ENCODE peak calls at places on chromosome 20, in eight cellular contexts. I is endothelial cell of umbilical vein; Q is cardiac muscle cell; Z is breast epithelium; E is CD8-positive, alpha-beta T cell; U is heart left ventricle; X is HepG2; A is fibroblast of lung. P is an unnamed sample. For H3K36me3, the result is how much of the 10 kb centered on the place peaks cover.

GRCh38 chr20:23826541-23827018 is at the start of gene CST2:
- DNase-seq in I (no peak), Q (peak), Z (no peak), E (no peak), U (no peak), X (no peak), A (no peak), P (no peak)

GRCh38 chr20:61803416-61803902 is 262.2 kb downstream of the TAF4 start:
- DNase-seq in I (no peak), Q (no peak), Z (no peak), E (no peak), U (no peak), X (no peak), A (peak), P (no peak)

GRCh38 chr20:64114356-64114971 is 7.1 kb upstream of the NPBWR2 start:
- DNase-seq in I (no peak), Q (no peak), Z (no peak), E (no peak), U (no peak), X (no peak), A (no peak), P (peak)

GRCh38 chr20:8749986-8750385 is 318.9 kb upstream of the PLCB4 start:
- DNase-seq in I (no peak), Q (peak), Z (no peak), E (no peak), U (no peak), X (no peak), A (peak), P (no peak)

GRCh38 chr20:37344506-37345338 is 1.2 kb upstream of the SRC start:
- DNase-seq in I (no peak), Q (no peak), Z (no peak), E (no peak), U (no peak), X (peak), A (no peak), P (peak)

GRCh38 chr20:14193885-14194284 is 143.5 kb downstream of the FLRT3 start:
- DNase-seq in I (no peak), Q (no peak), Z (no peak), E (no peak), U (no peak), X (no peak), A (no peak), P (no peak)

GRCh38 chr20:4897600-4897999 is 103.7 kb downstream of the SLC23A2 start:
- DNase-seq in I (no peak), Q (no peak), Z (no peak), E (no peak), U (no peak), X (no peak), A (no peak), P (no peak)

GRCh38 chr20:50172347-50173013 is 18.1 kb upstream of the CEBPB start:
- DNase-seq in I (peak), Q (peak), Z (peak), E (no peak), U (peak), X (peak), A (peak), P (peak)

GRCh38 chr20:46018611-46019010 is 9.9 kb downstream of the MMP9 start:
- DNase-seq in I (no peak), Q (no peak), Z (no peak), E (no peak), U (no peak), X (no peak), A (no peak), P (no peak)

GRCh38 chr20:49336786-49337185 is 58.9 kb upstream of the ZNFX1 start:
- DNase-seq in I (no peak), Q (no peak), Z (no peak), E (no peak), U (no peak), X (no peak), A (no peak), P (no peak)

GRCh38 chr20:19212524-19213502 is at the start of gene SLC24A3:
- DNase-seq in I (no peak), Q (peak), Z (peak), E (no peak), U (peak), X (peak), A (peak), P (peak)

GRCh38 chr20:44422083-44422482 is 53.6 kb upstream of the TTPAL start:
- DNase-seq in I (no peak), Q (no peak), Z (no peak), E (no peak), U (no peak), X (no peak), A (peak), P (no peak)

GRCh38 chr20:38805502-38805957 is at the start of gene PPP1R16B:
- DNase-seq in I (peak), Q (peak), Z (peak), E (peak), U (peak), X (no peak), A (no peak), P (no peak)

GRCh38 chr20:43959079-43959919 is 44.6 kb downstream of the TOX2 start:
- DNase-seq in I (peak), Q (peak), Z (no peak), E (peak), U (no peak), X (peak), A (peak), P (no peak)

GRCh38 chr20:49372095-49372734 is 94.4 kb upstream of the ZNFX1 start:
- DNase-seq in I (no peak), Q (no peak), Z (peak), E (no peak), U (no peak), X (no peak), A (no peak), P (no peak)

GRCh38 chr20:59831901-59832240 is 101.6 kb downstream of the SYCP2 start:
- DNase-seq in I (no peak), Q (no peak), Z (no peak), E (no peak), U (no peak), X (no peak), A (no peak), P (no peak)

GRCh38 chr20:33373735-33374605 is 27.3 kb downstream of the CDK5RAP1 start:
- DNase-seq in I (peak), Q (peak), Z (peak), E (no peak), U (no peak), X (peak), A (peak), P (no peak)

GRCh38 chr20:3349786-3350185 is 57.7 kb downstream of the DNAAF9 start:
- DNase-seq in I (no peak), Q (peak), Z (no peak), E (no peak), U (no peak), X (no peak), A (no peak), P (no peak)
- H3K4me3 ChIP-seq in I (no peak), Q (no peak), Z (no peak), E (no peak), U (no peak), X (no peak), A (no peak), P (no peak)

GRCh38 chr20:3766832-3767433 is 620 bp downstream of the ADISSP start:
- DNase-seq in I (no peak), Q (no peak), Z (no peak), E (no peak), U (no peak), X (no peak), A (no peak), P (peak)

GRCh38 chr20:3768342-3769130 is 983 bp upstream of the ADISSP start:
- DNase-seq in I (peak), Q (peak), Z (peak), E (peak), U (peak), X (peak), A (peak), P (peak)

GRCh38 chr20:3765171-3765887 is 2.2 kb downstream of the ADISSP start:
- DNase-seq in I (no peak), Q (no peak), Z (no peak), E (no peak), U (peak), X (no peak), A (no peak), P (no peak)

GRCh38 chr20:3766381-3766780 is 1.2 kb downstream of the ADISSP start:
- DNase-seq in I (no peak), Q (no peak), Z (no peak), E (no peak), U (no peak), X (no peak), A (no peak), P (no peak)

GRCh38 chr20:3767434-3768341 is at the start of gene ADISSP:
- DNase-seq in I (peak), Q (peak), Z (peak), E (peak), U (peak), X (peak), A (peak), P (peak)
- TF ChIP-seq CTCF in I (no peak), Q (peak), Z (no peak), E (no peak), U (no peak), X (peak), A (peak), P (no peak)

GRCh38 chr20:3804254-3804751 is 8.2 kb downstream of the CDC25B start:
- DNase-seq in I (no peak), Q (peak), Z (no peak), E (no peak), U (no peak), X (no peak), A (peak), P (no peak)
- H3K36me3 ChIP-seq in I (under half), Q (under half), Z (under half), E (half or more), U (half or more), X (under half), A (half or more), P (under half)

DNA sequence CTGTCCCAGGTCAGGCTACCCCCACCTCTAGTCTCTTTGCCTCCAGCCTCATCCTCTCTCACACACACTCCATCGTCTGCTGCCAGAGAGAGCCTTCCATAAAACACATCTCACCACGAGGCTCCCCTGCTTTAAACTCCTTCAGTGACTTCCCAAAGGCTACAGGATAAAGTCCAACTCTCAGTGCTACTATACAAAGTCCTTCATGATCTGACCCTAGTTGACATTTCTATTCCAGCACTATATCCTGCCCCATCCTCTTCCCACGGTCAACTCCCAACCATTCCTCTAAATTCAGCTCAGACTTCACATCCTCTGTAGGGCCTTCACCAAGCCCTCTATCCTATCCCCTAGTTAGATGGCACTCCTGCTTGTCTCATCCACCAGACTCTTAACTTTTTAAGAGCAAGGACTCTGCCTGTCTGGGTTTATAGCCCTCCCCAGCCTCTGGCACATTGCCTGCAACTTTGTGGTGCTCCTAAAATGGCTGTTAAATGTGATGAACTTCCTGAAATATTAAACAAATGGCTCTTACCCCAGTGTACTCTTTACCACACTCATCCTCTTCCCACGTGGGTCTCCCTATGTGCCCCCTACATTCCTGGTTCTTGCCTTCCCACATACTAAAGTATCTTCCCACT is 36.1 kb downstream of the KIF16B start:
- DNase-seq in I (no peak), Q (no peak), Z (no peak), E (no peak), U (no peak), X (no peak), A (no peak), P (no peak)
- H3K4me3 ChIP-seq in I (no peak), Q (no peak), Z (no peak), E (no peak), U (no peak), X (no peak), A (no peak), P (no peak)

DNA sequence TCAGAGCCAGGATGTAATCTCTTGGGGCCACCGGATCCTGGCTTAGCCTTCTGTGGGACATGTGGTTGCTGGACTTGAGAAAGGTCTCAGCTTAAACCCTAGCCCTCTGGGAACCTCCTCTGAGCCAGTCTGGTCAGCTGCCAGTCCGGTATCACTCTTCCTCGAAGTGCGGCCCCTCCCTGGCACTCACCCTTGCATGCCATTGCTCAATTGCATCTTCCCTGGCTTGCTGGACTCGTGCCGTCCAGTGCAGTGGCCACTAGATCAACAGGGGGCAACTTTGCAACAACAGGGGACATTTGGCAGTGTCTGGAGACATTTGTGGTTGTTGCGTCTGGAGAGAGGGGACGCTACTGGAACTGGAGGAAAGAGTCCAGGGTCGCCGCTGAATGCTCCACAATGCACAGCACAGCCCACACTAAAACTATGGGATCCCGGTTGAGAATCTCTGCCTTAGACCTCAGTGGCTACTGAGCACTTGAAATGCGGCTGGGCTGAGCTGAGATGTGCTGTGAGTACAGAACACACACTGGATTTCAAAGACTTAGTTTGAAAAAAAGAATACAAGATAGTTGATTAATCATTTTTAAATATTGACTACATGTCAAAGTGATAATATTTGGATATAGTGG is 152.1 kb downstream of the TFAP2C start:
- DNase-seq in I (no peak), Q (peak), Z (no peak), E (no peak), U (no peak), X (no peak), A (peak), P (no peak)
- TF ChIP-seq CTCF in I (no peak), Q (no peak), Z (no peak), E (no peak), U (no peak), X (no peak), A (no peak), P (no peak)

GRCh38 chr20:47216819-47217410 is 139.6 kb downstream of the ZMYND8 start:
- DNase-seq in I (no peak), Q (no peak), Z (no peak), E (no peak), U (no peak), X (no peak), A (no peak), P (no peak)
- H3K36me3 ChIP-seq in I (under half), Q (under half), Z (under half), E (under half), U (half or more), X (half or more), A (under half), P (half or more)

GRCh38 chr20:10658051-10658823 is 15.6 kb downstream of the JAG1 start:
- DNase-seq in I (no peak), Q (no peak), Z (no peak), E (no peak), U (no peak), X (no peak), A (no peak), P (no peak)

GRCh38 chr20:10655723-10656122 is 18.1 kb downstream of the JAG1 start:
- DNase-seq in I (no peak), Q (no peak), Z (no peak), E (no peak), U (no peak), X (no peak), A (no peak), P (peak)

GRCh38 chr20:10654630-10655029 is 19.2 kb downstream of the JAG1 start:
- DNase-seq in I (peak), Q (no peak), Z (no peak), E (no peak), U (no peak), X (no peak), A (no peak), P (peak)

GRCh38 chr20:10653593-10654288 is 20.1 kb downstream of the JAG1 start:
- DNase-seq in I (peak), Q (peak), Z (no peak), E (no peak), U (peak), X (no peak), A (peak), P (no peak)

DNA sequence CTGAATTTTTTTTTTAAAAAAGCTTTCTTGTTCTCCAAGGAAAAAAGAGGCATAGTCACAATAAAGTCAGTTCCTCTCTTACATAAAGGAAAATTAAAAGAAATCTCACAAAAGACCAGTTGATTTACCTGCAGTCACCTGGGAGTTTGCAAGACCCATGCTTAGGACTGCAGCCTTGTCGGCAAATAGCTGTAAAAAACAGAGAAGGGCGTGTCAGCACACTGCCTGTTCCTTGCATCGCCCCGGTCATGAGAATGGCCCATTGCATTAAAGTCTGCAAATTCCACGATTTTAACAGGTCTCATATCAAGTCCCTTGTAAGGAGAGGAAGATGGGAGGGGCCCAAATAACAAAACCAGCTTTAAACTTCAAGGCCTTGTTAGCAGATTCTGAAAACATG is 17.5 kb downstream of the JAG1 start:
- DNase-seq in I (no peak), Q (no peak), Z (no peak), E (no peak), U (no peak), X (no peak), A (no peak), P (peak)
- H3K4me3 ChIP-seq in I (no peak), Q (no peak), Z (no peak), E (no peak), U (no peak), X (no peak), A (no peak), P (no peak)

DNA sequence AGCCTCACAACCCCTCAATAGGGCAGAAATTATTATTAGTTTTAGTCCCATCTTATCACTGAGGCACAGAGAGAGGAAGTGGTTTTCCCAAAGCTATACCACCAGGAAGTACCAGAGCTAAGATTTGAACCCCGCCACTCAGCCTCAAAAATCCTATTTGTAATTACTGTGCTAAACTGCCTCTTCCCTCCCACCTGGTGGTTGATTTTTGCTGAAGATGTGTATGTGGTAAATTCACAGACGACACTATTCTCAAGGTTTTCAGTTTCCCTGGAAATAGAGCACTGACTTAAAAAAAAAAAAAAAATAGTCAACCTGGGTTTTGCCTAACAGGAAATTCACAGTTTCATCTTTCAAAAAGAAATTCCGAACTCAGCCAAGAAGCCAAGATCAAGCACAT is 57.9 kb downstream of the TSHZ2 start:
- DNase-seq in I (no peak), Q (no peak), Z (no peak), E (no peak), U (no peak), X (no peak), A (no peak), P (no peak)
- TF ChIP-seq CTCF in I (no peak), Q (no peak), Z (no peak), E (no peak), U (no peak), X (no peak), A (no peak), P (no peak)

GRCh38 chr20:58701431-58702160 is 9.0 kb downstream of the NPEPL1 start:
- DNase-seq in I (no peak), Q (no peak), Z (no peak), E (no peak), U (no peak), X (no peak), A (no peak), P (no peak)
- H3K36me3 ChIP-seq in I (under half), Q (under half), Z (under half), E (under half), U (half or more), X (under half), A (under half), P (half or more)

GRCh38 chr20:31868853-31869672 is 1.3 kb downstream of the DUSP15 start:
- DNase-seq in I (no peak), Q (no peak), Z (no peak), E (no peak), U (no peak), X (no peak), A (no peak), P (no peak)
- H3K4me3 ChIP-seq in I (no peak), Q (peak), Z (no peak), E (peak), U (peak), X (peak), A (no peak), P (peak)

P was measured in tibial artery.